ENCODE peak calls at places on chromosomes 13 and 19, in seven cellular contexts. I is fibroblast of mammary gland; K is NCI-H1092; N is iPS-NIHi11; X is cardiac fibroblast; G is hypothalamus; Q is activated T-helper 1 cell treated with anti-CD3 and anti-CD28 coated beads, Interleukin-12 subunit alpha, Interleukin-12 subunit beta, Interleukin-2, Interleukin-4 antibody, amounts not matched to agents 30 ng/mL and 10 ng/mL and 1 ng/mL, durations not matched to agents 14 hours and 24 hours and 36 hours. L is an unnamed sample.

GRCh38 chr13:50319603-50320296 is 304.5 kb downstream of the KCNRG start:
- DNase-seq in I (peak; percentile 23), K (no peak), N (no peak), X (peak; percentile 52), G (no peak), Q (no peak), L (no peak)

GRCh38 chr13:32267836-32268439 is 47.2 kb downstream of the ZAR1L start:
- DNase-seq in I (no peak), K (no peak), N (peak; percentile 77), X (no peak), G (no peak), Q (peak; percentile 10), L (no peak)

GRCh38 chr19:929523-930258 is 3.9 kb downstream of the ARID3A start:
- DNase-seq in I (no peak), K (no peak), N (no peak), X (no peak), G (no peak), Q (no peak), L (no peak)

GRCh38 chr19:52622261-52622660 is 15.9 kb downstream of the ZNF83 start:
- DNase-seq in I (no peak), K (no peak), N (peak; percentile 21), X (no peak), G (no peak), Q (no peak), L (no peak)

GRCh38 chr19:42316223-42317211 is 3.4 kb downstream of the TMEM145 start:
- DNase-seq in I (peak; percentile 35), K (no peak), N (no peak), X (peak; percentile 51), G (no peak), Q (no peak), L (no peak)

GRCh38 chr13:52348081-52348480 is 57.9 kb downstream of the THSD1 start:
- DNase-seq in I (peak; percentile 94), K (no peak), N (no peak), X (peak; percentile 67), G (no peak), Q (no peak), L (no peak)

GRCh38 chr19:1066748-1067340 is at the start of gene ARHGAP45:
- DNase-seq in I (no peak), K (no peak), N (peak; percentile 65), X (no peak), G (no peak), Q (peak; percentile 85), L (no peak)

GRCh38 chr13:59201836-59202235 is 961.9 kb downstream of the DIAPH3 start:
- DNase-seq in I (no peak), K (no peak), N (no peak), X (no peak), G (no peak), Q (no peak), L (no peak)

GRCh38 chr19:4624733-4625362 is 14.5 kb upstream of the TNFAIP8L1 start:
- DNase-seq in I (no peak), K (no peak), N (peak; percentile 55), X (no peak), G (no peak), Q (no peak), L (no peak)

GRCh38 chr13:99374994-99375805 is 68.0 kb upstream of the GPR183 start:
- DNase-seq in I (no peak), K (no peak), N (no peak), X (no peak), G (no peak), Q (no peak), L (peak; percentile 69)

GRCh38 chr19:4338441-4339350 is at the start of gene STAP2:
- DNase-seq in I (no peak), K (no peak), N (no peak), X (no peak), G (no peak), Q (no peak), L (no peak)

GRCh38 chr19:9531933-9532332 is 6.5 kb downstream of the ZNF426 start:
- DNase-seq in I (peak; percentile 77), K (no peak), N (no peak), X (peak; percentile 78), G (no peak), Q (no peak), L (no peak)

GRCh38 chr19:18379803-18380747 is 5.9 kb upstream of the GDF15 start:
- DNase-seq in I (peak; percentile 98), K (no peak), N (no peak), X (peak; percentile 94), G (peak; percentile 11), Q (no peak), L (no peak)

GRCh38 chr19:45955905-45956608 is 17.6 kb downstream of the NOVA2 start:
- DNase-seq in I (no peak), K (no peak), N (peak; percentile 26), X (peak; percentile 88), G (peak; percentile 44), Q (no peak), L (no peak)

GRCh38 chr13:35909837-35910236 is 221.3 kb downstream of the DCLK1 start:
- DNase-seq in I (no peak), K (no peak), N (no peak), X (no peak), G (no peak), Q (no peak), L (no peak)

GRCh38 chr13:27283906-27284523 is 13.4 kb downstream of the RASL11A start:
- DNase-seq in I (peak; percentile 44), K (peak; percentile 16), N (no peak), X (peak; percentile 39), G (no peak), Q (no peak), L (no peak)

GRCh38 chr13:44393391-44393790 is 19.8 kb downstream of the SERP2 start:
- DNase-seq in I (no peak), K (no peak), N (no peak), X (no peak), G (no peak), Q (no peak), L (peak; percentile 54)

GRCh38 chr13:107099661-107100060 is 531.7 kb upstream of the ARGLU1 start:
- DNase-seq in I (peak; percentile 60), K (no peak), N (no peak), X (peak; percentile 2), G (no peak), Q (no peak), L (no peak)

GRCh38 chr13:45511310-45512147 is 46.8 kb downstream of the COG3 start:
- DNase-seq in I (peak; percentile 81), K (peak; percentile 16), N (peak; percentile 73), X (peak; percentile 89), G (no peak), Q (no peak), L (no peak)